ENCODE peak calls at places on chromosome 16, in nine cellular contexts. G is CD8-positive, alpha-beta T cell; M is Panc1; K is psoas muscle; Y is MM.1S; A is A549; R is prostate gland; W is uterus; V is endothelial cell of umbilical vein. P is an unnamed sample. For H3K9me3, the result is how much of the 10 kb centered on the place peaks cover.

GRCh38 chr16:87931504-87931903 is 4.8 kb downstream of the CA5A start:
- DNase-seq in K (no peak), M (no peak), A (no peak), R (no peak), Y (no peak), G (no peak), V (no peak), W (no peak), P (no peak)

GRCh38 chr16:22141746-22142145 is 20.6 kb upstream of the SDR42E2 start:
- DNase-seq in R (no peak), K (no peak), A (peak), W (no peak), M (no peak), Y (no peak), G (no peak), V (peak), P (no peak)

GRCh38 chr16:15777533-15778203 is 79.2 kb downstream of the MYH11 start:
- DNase-seq in W (no peak), Y (peak), A (peak), M (peak), R (peak), G (no peak), V (peak), K (no peak), P (no peak)

GRCh38 chr16:48535831-48536599 is 74.0 kb downstream of the N4BP1 start:
- DNase-seq in R (peak), G (no peak), M (no peak), W (peak), Y (peak), A (no peak), K (peak), V (no peak), P (no peak)

GRCh38 chr16:52068447-52069074 is 478.4 kb downstream of the TOX3 start:
- DNase-seq in W (no peak), K (no peak), M (no peak), R (peak), Y (peak), G (no peak), V (no peak), A (no peak), P (no peak)

GRCh38 chr16:85391175-85391707 is 221.9 kb upstream of the GSE1 start:
- DNase-seq in W (no peak), R (no peak), G (no peak), Y (no peak), K (peak), V (no peak), A (no peak), M (no peak), P (no peak)

GRCh38 chr16:28494141-28494851 is at the start of gene APOBR:
- DNase-seq in G (peak), M (no peak), R (no peak), Y (peak), K (no peak), V (no peak), A (no peak), W (no peak), P (peak)

GRCh38 chr16:84177740-84178070 is 9.2 kb downstream of the TAF1C start:
- DNase-seq in Y (no peak), M (no peak), K (no peak), G (no peak), R (no peak), W (no peak), V (no peak), A (no peak), P (no peak)

GRCh38 chr16:89308391-89309333 is 91.2 kb downstream of the ZNF778 start:
- DNase-seq in V (no peak), A (no peak), Y (no peak), R (no peak), K (no peak), G (peak), M (no peak), W (no peak), P (no peak)

GRCh38 chr16:47920709-47921108 is 235.1 kb downstream of the ABCC12 start:
- DNase-seq in K (no peak), G (no peak), V (no peak), W (no peak), R (no peak), Y (no peak), A (peak), M (no peak), P (no peak)

GRCh38 chr16:3112881-3113574 is 642 bp downstream of the ZNF205 start:
- DNase-seq in M (no peak), G (no peak), K (no peak), W (peak), R (no peak), A (no peak), Y (no peak), V (no peak), P (no peak)

GRCh38 chr16:58639836-58640235 is 10.2 kb upstream of the CNOT1 start:
- DNase-seq in M (no peak), V (no peak), G (no peak), K (no peak), W (no peak), R (no peak), A (no peak), Y (no peak), P (no peak)

GRCh38 chr16:76926042-76926441 is 264.9 kb upstream of the MON1B start:
- DNase-seq in Y (no peak), K (no peak), W (no peak), M (no peak), R (no peak), V (no peak), G (no peak), A (no peak), P (no peak)

GRCh38 chr16:29926675-29927522 is 873 bp upstream of the KCTD13 start:
- DNase-seq in R (peak), Y (no peak), G (no peak), V (no peak), M (no peak), K (no peak), W (peak), A (peak), P (peak)

GRCh38 chr16:82044585-82044911 is 9.5 kb downstream of the HSD17B2 start:
- DNase-seq in K (no peak), V (no peak), W (no peak), Y (no peak), A (no peak), R (no peak), M (no peak), G (no peak), P (no peak)

GRCh38 chr16:23597003-23597756 is 1.1 kb upstream of the NDUFAB1 start:
- DNase-seq in R (no peak), A (peak), M (no peak), Y (peak), V (peak), G (no peak), W (no peak), K (no peak), P (no peak)

GRCh38 chr16:74225278-74225677 is 71.3 kb upstream of the PSMD7 start:
- DNase-seq in A (no peak), G (no peak), K (no peak), V (no peak), M (no peak), Y (no peak), W (no peak), R (no peak), P (no peak)

GRCh38 chr16:27242868-27243590 is 25.5 kb downstream of the NSMCE1 start:
- DNase-seq in K (peak), W (peak), A (peak), V (peak), Y (peak), R (no peak), G (peak), M (peak), P (no peak)

GRCh38 chr16:3578610-3579551 is 1.7 kb upstream of the NLRC3 start:
- DNase-seq in K (peak), A (no peak), Y (peak), R (no peak), W (no peak), V (no peak), M (no peak), G (peak), P (no peak)

GRCh38 chr16:54454616-54455015 is 168.0 kb upstream of the IRX3 start:
- DNase-seq in V (no peak), A (no peak), Y (no peak), R (no peak), G (no peak), K (no peak), W (no peak), M (no peak), P (no peak)

GRCh38 chr16:64370112-64370511 is 751.8 kb downstream of the CDH11 start:
- DNase-seq in K (no peak), W (no peak), G (no peak), A (no peak), M (no peak), Y (no peak), V (no peak), R (no peak), P (no peak)

DNA sequence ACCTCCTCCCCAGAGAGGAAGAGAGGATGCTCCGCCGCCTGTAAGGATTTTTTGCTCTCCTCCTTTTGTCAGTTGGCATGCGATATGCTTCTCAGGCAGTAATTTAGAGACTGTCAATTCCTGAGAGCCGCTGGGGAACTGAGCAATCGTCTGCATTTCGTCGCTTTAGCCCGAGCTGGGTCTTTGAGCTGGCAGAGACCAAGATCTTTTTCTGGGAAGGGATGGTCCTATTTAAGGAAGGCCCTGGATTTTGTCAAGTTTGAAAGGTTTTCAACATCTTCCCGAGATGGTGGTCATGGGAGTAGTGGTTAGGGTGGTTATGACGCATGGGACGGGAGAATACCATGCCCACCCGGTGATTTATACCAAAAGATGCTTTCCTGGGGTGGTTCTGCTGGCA is 586.6 kb downstream of the MAF start:
- DNase-seq in G (no peak), M (no peak), K (no peak), V (no peak), A (no peak), R (no peak), Y (no peak), W (no peak), P (no peak)
- H3K4me3 ChIP-seq in G (no peak), M (no peak), K (no peak), V (no peak), A (no peak), R (no peak), Y (no peak), W (no peak), P (no peak)

DNA sequence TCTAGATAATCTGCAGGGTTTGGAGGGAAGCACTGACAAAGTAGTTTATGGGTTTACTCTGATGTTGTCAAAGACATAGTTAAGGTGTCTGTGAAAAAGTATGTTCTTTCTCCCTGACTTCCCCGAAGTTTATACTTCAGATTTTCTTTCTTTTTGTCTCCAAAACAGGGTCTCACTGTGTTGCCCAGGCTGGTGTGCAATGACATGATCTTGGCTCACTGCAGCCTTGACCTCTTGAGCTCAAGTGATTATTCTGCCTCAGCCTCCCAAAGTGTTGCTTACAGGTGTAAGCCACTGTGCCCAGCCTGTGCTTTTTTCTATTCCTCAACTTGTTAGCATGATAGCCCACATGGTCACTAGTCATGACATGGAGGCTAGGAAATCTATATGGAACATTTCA is 20.9 kb downstream of the SF3B3 start:
- DNase-seq in Y (no peak), V (no peak), K (no peak), R (no peak), W (no peak), A (no peak), M (no peak), G (no peak), P (no peak)
- TF ChIP-seq CTCF in Y (no peak), V (no peak), K (no peak), R (no peak), W (no peak), A (no peak), M (no peak), G (no peak), P (no peak)

GRCh38 chr16:31745900-31746299 is 127.7 kb upstream of the ZNF267 start:
- DNase-seq in Y (no peak), M (no peak), R (no peak), A (no peak), W (no peak), K (no peak), G (no peak), V (no peak), P (no peak)
- H3K9me3 ChIP-seq in Y (under half), M (under half), R (under half), A (half or more), W (half or more), K (half or more), G (under half), V (under half), P (under half)

GRCh38 chr16:68529931-68530667 is 9.0 kb upstream of the ZFP90 start:
- DNase-seq in G (peak), K (peak), M (peak), Y (peak), V (peak), A (peak), R (peak), W (peak), P (peak)

GRCh38 chr16:68529608-68529930 is 9.5 kb upstream of the ZFP90 start:
- DNase-seq in V (no peak), A (no peak), M (no peak), W (no peak), G (no peak), K (no peak), Y (no peak), R (no peak), P (no peak)

GRCh38 chr16:68526782-68527145 is 12.3 kb upstream of the ZFP90 start:
- DNase-seq in M (no peak), W (no peak), G (no peak), A (no peak), R (no peak), K (no peak), Y (no peak), V (no peak), P (no peak)

GRCh38 chr16:68526143-68526781 is 12.8 kb upstream of the ZFP90 start:
- DNase-seq in V (no peak), A (no peak), W (no peak), Y (no peak), M (no peak), G (no peak), K (no peak), R (no peak), P (no peak)

GRCh38 chr16:68528686-68529379 is 10.3 kb upstream of the ZFP90 start:
- DNase-seq in V (peak), M (peak), W (peak), A (peak), K (peak), R (peak), Y (peak), G (peak), P (peak)
- H3K4me3 ChIP-seq in V (no peak), M (peak), W (peak), A (peak), K (peak), R (peak), Y (peak), G (no peak), P (peak)

DNA sequence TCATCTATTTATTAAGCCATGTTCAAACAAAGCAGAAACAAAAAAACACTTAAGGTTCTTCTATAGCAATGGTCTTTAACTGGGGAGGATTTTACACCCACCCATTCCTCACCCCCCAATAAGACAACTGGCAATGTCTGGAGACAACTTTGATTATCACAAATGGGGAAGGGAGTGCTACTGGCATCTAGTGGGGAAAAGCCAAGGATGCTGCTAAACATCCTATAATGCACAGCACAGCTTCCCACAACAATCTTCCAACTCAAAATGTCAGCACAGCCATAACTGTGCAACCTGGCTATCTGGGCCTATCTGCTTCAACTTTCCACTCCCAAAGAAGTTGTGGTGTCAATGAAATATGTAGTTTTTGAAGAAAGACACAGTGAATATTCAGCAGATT is 1044.4 kb downstream of the CDH8 start:
- DNase-seq in M (no peak), W (no peak), K (no peak), R (no peak), V (no peak), Y (no peak), A (no peak), G (no peak), P (no peak)
- TF ChIP-seq CTCF in M (no peak), W (no peak), K (no peak), R (no peak), V (no peak), Y (no peak), A (no peak), G (no peak), P (no peak)

DNA sequence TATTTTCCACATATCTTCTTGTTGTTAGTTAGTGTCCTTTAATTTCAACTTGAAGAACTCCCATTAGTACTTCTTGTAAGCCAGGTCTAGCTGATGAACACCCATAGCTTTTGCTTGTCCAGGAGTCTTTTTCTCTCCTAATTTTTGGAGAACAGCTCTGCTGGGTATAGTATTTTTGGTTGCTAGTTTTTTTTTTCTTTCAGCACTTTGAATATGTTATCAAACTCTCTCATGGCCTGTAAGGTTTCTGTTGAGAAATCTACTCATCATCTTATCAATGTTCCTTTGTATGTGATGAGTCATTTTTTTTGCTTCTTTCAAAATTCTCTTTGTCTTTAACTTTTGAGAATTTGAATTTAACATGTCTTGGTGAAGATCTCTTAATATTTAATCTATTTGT is 31.8 kb upstream of the NKD1 start:
- DNase-seq in K (no peak), A (no peak), G (no peak), W (no peak), M (no peak), V (no peak), Y (no peak), R (no peak), P (no peak)
- H3K9me3 ChIP-seq in K (under half), A (under half), G (under half), W (under half), M (under half), V (under half), Y (under half), R (under half), P (under half)

DNA sequence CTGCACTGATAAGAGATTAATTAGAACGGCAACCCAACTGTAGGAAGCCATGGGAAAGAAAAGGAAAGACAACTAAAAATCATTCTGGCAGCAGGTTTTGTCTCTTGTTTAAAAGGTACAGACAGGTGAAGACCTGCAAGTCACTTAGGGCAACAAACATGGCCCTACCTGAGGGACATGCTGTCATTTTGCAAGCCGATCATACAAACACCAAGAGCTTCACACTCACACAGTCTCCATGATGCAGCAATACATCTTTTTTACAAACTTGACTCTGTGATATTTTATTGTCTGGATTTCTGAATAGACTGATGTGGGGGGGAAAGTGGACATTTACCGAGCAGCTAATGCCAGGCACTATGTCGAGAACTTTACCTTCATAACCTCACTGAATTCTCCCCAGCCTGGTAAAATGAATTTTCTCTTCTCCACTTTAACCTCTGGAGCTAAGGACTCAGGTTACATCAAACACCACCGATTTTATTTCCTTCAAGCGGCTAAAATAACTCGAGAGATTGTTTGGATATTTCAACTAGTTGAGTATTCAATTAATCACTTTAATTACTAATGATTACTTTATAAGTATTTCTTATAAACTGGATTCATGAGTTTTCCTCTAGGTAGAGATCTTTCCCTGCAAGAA is 101.6 kb downstream of the PARN start:
- DNase-seq in Y (no peak), W (no peak), V (no peak), A (no peak), G (no peak), R (no peak), M (no peak), K (no peak), P (no peak)
- H3K4me3 ChIP-seq in Y (no peak), W (peak), V (no peak), A (no peak), G (no peak), R (no peak), M (no peak), K (peak), P (no peak)

DNA sequence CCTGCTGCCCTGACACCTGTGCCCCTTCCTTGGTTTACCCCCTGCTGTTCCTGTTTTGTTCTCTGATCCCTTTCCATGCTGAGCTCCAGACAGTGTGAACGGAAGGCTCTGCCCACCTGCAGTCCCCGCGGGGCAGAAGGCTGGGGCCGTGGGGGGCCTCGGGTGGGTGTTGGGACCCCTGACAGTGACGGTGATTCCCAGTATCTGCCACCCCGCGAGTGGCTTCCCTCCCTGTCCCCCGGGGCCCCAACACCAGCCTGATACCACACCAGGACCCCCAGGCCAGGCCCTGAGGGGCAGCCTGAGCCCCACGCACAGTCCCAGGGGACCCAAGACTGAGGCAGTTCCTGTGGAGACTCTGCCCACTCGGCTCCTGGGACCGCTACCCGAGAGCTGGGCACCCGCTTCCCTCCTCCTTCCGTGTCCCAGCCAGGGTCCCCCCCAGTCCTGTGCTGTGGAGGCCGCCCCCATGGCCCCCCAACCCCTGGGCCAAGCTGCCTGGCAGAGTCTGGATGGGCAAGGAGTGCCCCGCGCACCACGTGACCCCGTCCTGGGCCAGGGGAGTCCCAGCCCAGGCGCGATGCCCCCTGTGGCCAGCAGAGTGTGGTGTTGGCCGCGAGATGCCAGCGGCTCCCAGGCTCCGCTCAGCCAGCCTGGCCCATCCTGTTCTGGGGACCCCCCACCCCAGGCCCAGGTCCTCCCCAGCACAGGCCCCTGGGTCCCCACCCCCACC is 10.0 kb upstream of the C1QTNF8 start:
- DNase-seq in K (peak), Y (no peak), W (peak), R (peak), M (no peak), A (peak), V (peak), G (peak), P (peak)
- TF ChIP-seq CTCF in K (peak), Y (peak), W (peak), R (peak), M (peak), A (peak), V (peak), G (peak), P (peak)

GRCh38 chr16:25317732-25318316 is 60.2 kb upstream of the ZKSCAN2 start:
- DNase-seq in K (no peak), V (no peak), Y (no peak), R (no peak), W (no peak), M (no peak), A (no peak), G (no peak), P (no peak)
- H3K9me3 ChIP-seq in K (under half), V (under half), Y (under half), R (under half), W (under half), M (under half), A (under half), G (under half), P (under half)